ENCODE peak calls at places on chromosomes 13 and 19, in six cellular contexts. T is HL-60, M is HepG2, Z is SK-N-SH, P is K562, D is H1. L is an unnamed sample.

GRCh38 chr13:80337011-80337688 is 3.8 kb downstream of the SPRY2 start:
- DNase-seq in M (no peak), D (no peak), Z (peak; percentile 31), T (no peak), P (no peak), L (no peak)

GRCh38 chr13:37686501-37686900 is 87.9 kb upstream of the POSTN start:
- DNase-seq in D (no peak), P (no peak), T (no peak), Z (no peak), M (no peak), L (no peak)

GRCh38 chr19:6532244-6532999 is 1.6 kb downstream of the TNFSF9 start:
- DNase-seq in Z (no peak), T (peak; percentile 87), M (no peak), P (peak; percentile 72), D (no peak), L (no peak)

GRCh38 chr19:36140289-36141038 is 598 bp downstream of the CAPNS1 start:
- DNase-seq in D (no peak), P (peak; percentile 83), Z (peak; percentile 88), T (peak; percentile 50), M (peak; percentile 53), L (no peak)

GRCh38 chr13:28718186-28718537 is 608 bp downstream of the SLC46A3 start:
- DNase-seq in Z (no peak), P (no peak), D (no peak), T (no peak), M (no peak), L (no peak)

GRCh38 chr19:48548253-48548911 is 3.6 kb upstream of the SULT2B1 start:
- DNase-seq in Z (no peak), P (no peak), M (no peak), T (no peak), D (no peak), L (no peak)

GRCh38 chr19:17450264-17451075 is 2.0 kb upstream of the TMEM221 start:
- DNase-seq in D (no peak), T (peak; percentile 42), P (peak; percentile 67), M (no peak), Z (no peak), L (no peak)

GRCh38 chr13:94516456-94516855 is 37.0 kb upstream of the DCT start:
- DNase-seq in Z (no peak), P (no peak), T (no peak), D (no peak), M (no peak), L (no peak)

GRCh38 chr19:1294688-1295087 is 9.0 kb downstream of the EFNA2 start:
- DNase-seq in M (no peak), D (no peak), T (no peak), P (no peak), Z (no peak), L (no peak)

GRCh38 chr19:1387684-1388636 is 4.3 kb downstream of the NDUFS7 start:
- DNase-seq in P (no peak), T (no peak), D (no peak), Z (no peak), M (no peak), L (no peak)

GRCh38 chr13:103539265-103539664 is 473.0 kb upstream of the SLC10A2 start:
- DNase-seq in D (no peak), M (no peak), T (no peak), Z (peak; percentile 45), P (no peak), L (no peak)

GRCh38 chr19:31349160-31349881 is at the start of gene TSHZ3:
- DNase-seq in T (peak; percentile 84), M (no peak), P (peak; percentile 24), Z (peak; percentile 89), D (no peak), L (no peak)

GRCh38 chr13:23020246-23020843 is 160.4 kb upstream of the SGCG start:
- DNase-seq in M (peak; percentile 53), Z (peak; percentile 38), D (no peak), T (peak; percentile 44), P (peak; percentile 68), L (peak; percentile 34)

GRCh38 chr13:35086667-35087066 is 144.6 kb downstream of the NBEA start:
- DNase-seq in D (no peak), Z (no peak), M (no peak), P (no peak), T (no peak), L (no peak)

GRCh38 chr19:1261863-1262686 is 7.1 kb upstream of the CIRBP start:
- DNase-seq in M (peak; percentile 48), P (no peak), T (no peak), Z (no peak), D (no peak), L (no peak)

GRCh38 chr19:45448887-45449299 is 18.9 kb upstream of the FOSB start:
- DNase-seq in D (no peak), P (no peak), Z (no peak), T (no peak), M (peak; percentile 60), L (no peak)

GRCh38 chr19:33080761-33081681 is at the start of gene GPATCH1:
- DNase-seq in D (peak; percentile 60), P (peak; percentile 91), T (peak; percentile 85), M (peak; percentile 73), Z (peak; percentile 96), L (peak; percentile 35)

GRCh38 chr13:26707122-26708006 is 53.2 kb downstream of the GPR12 start:
- DNase-seq in Z (peak; percentile 77), D (peak; percentile 41), T (peak; percentile 63), P (peak; percentile 29), M (peak; percentile 50), L (no peak)

GRCh38 chr13:94858856-94859811 is 146.8 kb upstream of the SOX21 start:
- DNase-seq in M (no peak), P (no peak), T (peak; percentile 52), D (no peak), Z (no peak), L (no peak)

GRCh38 chr19:12000152-12000981 is 35.1 kb downstream of the ZNF433 start:
- DNase-seq in M (no peak), T (no peak), Z (no peak), D (no peak), P (no peak), L (peak; percentile 85)

DNA sequence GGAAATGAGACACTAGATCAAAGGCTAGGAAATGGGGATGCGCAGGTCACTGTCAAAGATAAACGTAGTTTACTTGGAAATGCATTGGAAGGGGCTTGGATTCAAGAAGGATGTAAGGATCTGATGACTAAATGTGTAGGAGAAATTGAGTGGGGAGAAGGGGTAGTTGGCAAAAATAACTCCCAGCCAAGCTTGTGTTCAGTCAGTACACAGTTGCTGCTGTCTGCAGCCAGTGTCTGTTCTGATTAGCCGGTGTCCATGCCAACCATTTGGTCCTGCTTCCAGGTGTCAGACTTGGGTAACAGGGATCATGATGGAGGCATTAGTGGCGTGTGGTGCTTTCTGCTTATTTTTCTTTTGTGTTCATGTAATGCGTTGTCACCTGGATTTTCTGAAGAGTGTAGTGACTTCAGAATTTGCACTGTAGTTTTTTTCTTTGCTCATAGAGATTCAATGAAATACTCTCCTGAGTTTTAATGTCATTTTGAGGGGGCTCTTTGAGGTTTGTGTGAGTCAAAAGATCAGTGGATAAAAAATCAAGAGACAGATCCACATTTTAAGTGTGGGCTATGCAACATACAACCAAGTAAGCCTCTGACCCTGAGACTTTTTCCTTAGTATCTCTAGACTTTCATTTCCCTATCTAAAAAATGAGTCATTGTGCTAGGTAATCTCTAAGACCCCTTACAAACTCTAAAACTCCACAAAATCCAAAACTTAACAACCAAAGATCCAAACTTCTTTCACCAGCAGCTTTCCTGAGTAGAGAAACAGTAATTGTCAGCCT is 103.9 kb downstream of the WDFY2 start:
- DNase-seq in T (no peak), Z (peak; percentile 13), P (no peak), M (peak; percentile 32), D (no peak), L (no peak)
- TF ChIP-seq GABPA in T (no peak), Z (no peak), P (no peak), M (no peak), D (no peak), L (no peak)

GRCh38 chr13:33489563-33489962 is 204.0 kb upstream of the STARD13 start:
- DNase-seq in T (no peak), M (no peak), Z (no peak), P (no peak), D (no peak), L (no peak)

GRCh38 chr13:33485247-33485646 is 199.7 kb upstream of the STARD13 start:
- DNase-seq in M (no peak), Z (no peak), T (no peak), P (no peak), D (no peak), L (no peak)

GRCh38 chr13:33490461-33491327 is 205.1 kb upstream of the STARD13 start:
- DNase-seq in Z (no peak), D (peak; percentile 33), P (peak; percentile 26), M (no peak), T (no peak), L (no peak)

GRCh38 chr13:33483471-33483870 is 197.9 kb upstream of the STARD13 start:
- DNase-seq in D (no peak), M (no peak), T (no peak), Z (no peak), P (no peak), L (no peak)

DNA sequence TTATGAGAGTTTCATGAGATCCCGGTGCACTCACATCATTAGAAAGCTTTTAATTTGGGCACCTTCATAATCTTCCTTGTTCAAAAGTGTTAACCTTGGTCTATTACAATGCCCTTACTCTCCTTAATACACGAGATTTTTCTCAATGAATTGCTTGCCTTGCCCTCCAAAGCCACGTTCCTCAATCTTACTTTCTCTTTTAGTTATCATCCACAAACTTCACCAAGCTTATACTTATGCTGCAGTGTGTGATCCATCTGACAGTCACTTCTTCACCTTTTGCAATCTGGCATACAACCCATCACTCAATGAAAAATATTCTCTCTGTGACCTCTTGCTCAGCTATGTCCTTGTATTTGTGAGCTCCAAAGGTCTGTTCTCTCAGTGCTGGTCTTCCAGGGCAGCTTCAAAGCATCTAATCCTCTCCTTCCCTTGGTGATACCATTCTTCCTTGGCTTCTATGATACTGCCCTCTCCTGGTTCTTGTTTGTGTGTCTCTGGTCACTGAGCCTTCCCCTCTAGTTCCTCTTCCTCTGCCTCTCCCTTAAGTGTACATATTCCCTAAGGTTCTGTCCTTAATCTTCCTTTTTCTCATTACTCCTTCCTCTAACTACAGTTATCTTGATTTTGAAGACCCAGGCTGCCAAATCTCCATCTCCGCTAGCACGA is 202.2 kb upstream of the STARD13 start:
- DNase-seq in M (peak; percentile 10), P (peak; percentile 2), Z (no peak), D (no peak), T (peak; percentile 58), L (peak; percentile 27)
- TF ChIP-seq GABPA in M (no peak), P (no peak), Z (no peak), D (no peak), T (no peak), L (no peak)

GRCh38 chr19:54127688-54128440 is 9.7 kb upstream of the CNOT3 start:
- DNase-seq in Z (no peak), T (no peak), P (no peak), M (no peak), D (no peak), L (no peak)

GRCh38 chr19:54128441-54128725 is 9.2 kb upstream of the CNOT3 start:
- DNase-seq in Z (no peak), T (no peak), M (no peak), P (no peak), D (no peak), L (no peak)

GRCh38 chr19:54129617-54129996 is 8.0 kb upstream of the CNOT3 start:
- DNase-seq in T (no peak), M (no peak), Z (no peak), D (no peak), P (no peak), L (no peak)

GRCh38 chr19:54125713-54126112 is 10.2 kb downstream of the PRPF31 start:
- DNase-seq in T (no peak), M (no peak), P (no peak), Z (no peak), D (no peak), L (no peak)

GRCh38 chr19:54128796-54129616 is 8.6 kb upstream of the CNOT3 start:
- DNase-seq in M (no peak), P (no peak), Z (no peak), D (no peak), T (no peak), L (no peak)
- TF ChIP-seq GABPA in M (no peak), P (no peak), Z (no peak), D (no peak), T (no peak), L (no peak)

GRCh38 chr13:44617648-44618047 is 41.5 kb upstream of the TSC22D1 start:
- DNase-seq in P (no peak), D (no peak), T (no peak), Z (no peak), M (no peak), L (no peak)
- TF ChIP-seq GABPA in P (no peak), D (no peak), T (no peak), Z (no peak), M (no peak), L (no peak)